ENCODE peak calls at places on chromosome 13, in six cellular contexts. One of them, this sample, is unnamed.

GRCh38 chr13:36728006-36728405 is 54.2 kb downstream of the SERTM1 start:
- DNase-seq in caudate nucleus: no peak
- DNase-seq in heart right ventricle: no peak
- DNase-seq in upper lobe of right lung: no peak
- DNase-seq in cardiac muscle cell: no peak
- DNase-seq in AG04450: no peak
- DNase-seq in this sample: no peak

GRCh38 chr13:53028637-53029121 is at the start of gene OLFM4:
- DNase-seq in caudate nucleus: no peak
- DNase-seq in heart right ventricle: no peak
- DNase-seq in upper lobe of right lung: no peak
- DNase-seq in cardiac muscle cell: no peak
- DNase-seq in AG04450: no peak
- DNase-seq in this sample: no peak

GRCh38 chr13:68697551-68697950 is 1410.1 kb upstream of the ATXN8OS start:
- DNase-seq in caudate nucleus: no peak
- DNase-seq in heart right ventricle: no peak
- DNase-seq in upper lobe of right lung: no peak
- DNase-seq in cardiac muscle cell: no peak
- DNase-seq in AG04450: no peak
- DNase-seq in this sample: no peak

GRCh38 chr13:50684366-50684765 is 159.1 kb downstream of the DLEU7 start:
- DNase-seq in caudate nucleus: no peak
- DNase-seq in heart right ventricle: peak
- DNase-seq in upper lobe of right lung: no peak
- DNase-seq in cardiac muscle cell: no peak
- DNase-seq in AG04450: no peak
- DNase-seq in this sample: peak

GRCh38 chr13:80100636-80101035 is 240.3 kb downstream of the SPRY2 start:
- DNase-seq in caudate nucleus: no peak
- DNase-seq in heart right ventricle: no peak
- DNase-seq in upper lobe of right lung: no peak
- DNase-seq in cardiac muscle cell: no peak
- DNase-seq in AG04450: no peak
- DNase-seq in this sample: no peak

GRCh38 chr13:113804703-113805430 is 45.8 kb downstream of the TMEM255B start:
- DNase-seq in caudate nucleus: no peak
- DNase-seq in heart right ventricle: no peak
- DNase-seq in upper lobe of right lung: peak
- DNase-seq in cardiac muscle cell: no peak
- DNase-seq in AG04450: no peak
- DNase-seq in this sample: no peak

GRCh38 chr13:95714142-95714832 is 37.3 kb downstream of the DNAJC3 start:
- DNase-seq in caudate nucleus: no peak
- DNase-seq in heart right ventricle: no peak
- DNase-seq in upper lobe of right lung: no peak
- DNase-seq in cardiac muscle cell: no peak
- DNase-seq in AG04450: peak
- DNase-seq in this sample: no peak

GRCh38 chr13:80360298-80360827 is 19.4 kb upstream of the SPRY2 start:
- DNase-seq in caudate nucleus: no peak
- DNase-seq in heart right ventricle: no peak
- DNase-seq in upper lobe of right lung: no peak
- DNase-seq in cardiac muscle cell: no peak
- DNase-seq in AG04450: no peak
- DNase-seq in this sample: no peak

GRCh38 chr13:70080030-70080429 is 27.6 kb upstream of the ATXN8OS start:
- DNase-seq in caudate nucleus: no peak
- DNase-seq in heart right ventricle: peak
- DNase-seq in upper lobe of right lung: no peak
- DNase-seq in cardiac muscle cell: no peak
- DNase-seq in AG04450: no peak
- DNase-seq in this sample: no peak

GRCh38 chr13:66835040-66835628 is 395.0 kb downstream of the PCDH9 start:
- DNase-seq in caudate nucleus: peak
- DNase-seq in heart right ventricle: peak
- DNase-seq in upper lobe of right lung: no peak
- DNase-seq in cardiac muscle cell: peak
- DNase-seq in AG04450: peak
- DNase-seq in this sample: peak

GRCh38 chr13:110447801-110448200 is 113.7 kb downstream of the RAB20 start:
- DNase-seq in caudate nucleus: no peak
- DNase-seq in heart right ventricle: no peak
- DNase-seq in upper lobe of right lung: no peak
- DNase-seq in cardiac muscle cell: no peak
- DNase-seq in AG04450: no peak
- DNase-seq in this sample: no peak
- H3K27ac ChIP-seq in caudate nucleus: no peak
- H3K27ac ChIP-seq in heart right ventricle: no peak
- H3K27ac ChIP-seq in upper lobe of right lung: no peak
- H3K27ac ChIP-seq in cardiac muscle cell: peak
- H3K27ac ChIP-seq in AG04450: peak
- H3K27ac ChIP-seq in this sample: no peak

GRCh38 chr13:40779049-40779448 is 8.1 kb upstream of the MRPS31 start:
- DNase-seq in caudate nucleus: no peak
- DNase-seq in heart right ventricle: no peak
- DNase-seq in upper lobe of right lung: no peak
- DNase-seq in cardiac muscle cell: no peak
- DNase-seq in AG04450: no peak
- DNase-seq in this sample: no peak

GRCh38 chr13:40776681-40777165 is 5.7 kb upstream of the MRPS31 start:
- DNase-seq in caudate nucleus: no peak
- DNase-seq in heart right ventricle: no peak
- DNase-seq in upper lobe of right lung: no peak
- DNase-seq in cardiac muscle cell: no peak
- DNase-seq in AG04450: no peak
- DNase-seq in this sample: no peak

GRCh38 chr13:40777166-40777956 is 6.4 kb upstream of the MRPS31 start:
- DNase-seq in caudate nucleus: no peak
- DNase-seq in heart right ventricle: peak
- DNase-seq in upper lobe of right lung: no peak
- DNase-seq in cardiac muscle cell: peak
- DNase-seq in AG04450: no peak
- DNase-seq in this sample: no peak

GRCh38 chr13:40776232-40776631 is 5.2 kb upstream of the MRPS31 start:
- DNase-seq in caudate nucleus: no peak
- DNase-seq in heart right ventricle: no peak
- DNase-seq in upper lobe of right lung: no peak
- DNase-seq in cardiac muscle cell: no peak
- DNase-seq in AG04450: no peak
- DNase-seq in this sample: no peak

GRCh38 chr13:40777957-40778235 is 6.9 kb upstream of the MRPS31 start:
- DNase-seq in caudate nucleus: no peak
- DNase-seq in heart right ventricle: no peak
- DNase-seq in upper lobe of right lung: no peak
- DNase-seq in cardiac muscle cell: no peak
- DNase-seq in AG04450: no peak
- DNase-seq in this sample: no peak
- H3K27ac ChIP-seq in caudate nucleus: no peak
- H3K27ac ChIP-seq in heart right ventricle: no peak
- H3K27ac ChIP-seq in upper lobe of right lung: peak
- H3K27ac ChIP-seq in cardiac muscle cell: no peak
- H3K27ac ChIP-seq in AG04450: no peak
- H3K27ac ChIP-seq in this sample: no peak

DNA sequence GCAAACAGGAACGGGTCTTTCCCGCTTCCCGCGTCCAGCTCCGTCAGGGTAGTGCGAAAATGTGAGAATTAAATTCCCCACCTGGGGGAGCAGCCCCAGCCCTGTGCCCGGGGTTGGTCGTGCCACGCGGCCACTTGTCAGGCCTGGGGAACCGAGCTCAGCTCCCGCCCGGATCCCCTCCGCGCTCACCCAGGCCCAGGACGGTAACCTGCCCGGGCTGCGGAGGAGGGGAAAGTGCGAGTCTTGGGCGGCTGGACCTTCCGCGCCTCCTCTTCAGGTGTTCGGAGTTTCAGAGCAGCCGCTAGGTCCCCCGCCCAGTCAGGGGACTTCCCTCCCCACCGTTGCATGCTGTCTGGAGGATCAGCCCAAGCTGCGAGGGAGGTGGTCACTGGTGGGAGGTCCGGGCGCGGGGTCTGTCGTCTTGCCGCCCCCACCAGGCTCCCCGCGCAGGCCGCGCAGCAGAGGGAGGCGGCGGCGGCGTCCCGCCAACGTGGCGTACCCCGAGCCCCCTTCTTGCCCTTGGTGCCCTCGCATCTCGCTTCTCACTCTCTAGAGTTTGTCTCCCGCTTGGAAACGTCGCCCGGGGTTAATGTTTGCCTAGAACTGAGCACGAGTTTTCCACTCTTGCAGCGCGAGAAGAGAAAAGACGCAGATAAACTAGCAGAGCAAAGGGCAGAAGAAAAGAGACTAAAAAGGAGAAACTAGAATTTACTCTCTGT is 8.1 kb downstream of the URAD start:
- DNase-seq in caudate nucleus: no peak
- DNase-seq in heart right ventricle: no peak
- DNase-seq in upper lobe of right lung: peak
- DNase-seq in cardiac muscle cell: no peak
- DNase-seq in AG04450: no peak
- DNase-seq in this sample: no peak
- H3K27ac ChIP-seq in caudate nucleus: no peak
- H3K27ac ChIP-seq in heart right ventricle: no peak
- H3K27ac ChIP-seq in upper lobe of right lung: no peak
- H3K27ac ChIP-seq in cardiac muscle cell: no peak
- H3K27ac ChIP-seq in AG04450: no peak
- H3K27ac ChIP-seq in this sample: no peak

GRCh38 chr13:30715837-30716236 is 19.5 kb upstream of the ALOX5AP start:
- DNase-seq in caudate nucleus: no peak
- DNase-seq in heart right ventricle: peak
- DNase-seq in upper lobe of right lung: no peak
- DNase-seq in cardiac muscle cell: no peak
- DNase-seq in AG04450: no peak
- DNase-seq in this sample: no peak

GRCh38 chr13:30718661-30719520 is 16.5 kb upstream of the ALOX5AP start:
- DNase-seq in caudate nucleus: no peak
- DNase-seq in heart right ventricle: no peak
- DNase-seq in upper lobe of right lung: no peak
- DNase-seq in cardiac muscle cell: no peak
- DNase-seq in AG04450: peak
- DNase-seq in this sample: no peak

GRCh38 chr13:30719521-30719914 is 15.8 kb upstream of the ALOX5AP start:
- DNase-seq in caudate nucleus: no peak
- DNase-seq in heart right ventricle: no peak
- DNase-seq in upper lobe of right lung: no peak
- DNase-seq in cardiac muscle cell: no peak
- DNase-seq in AG04450: no peak
- DNase-seq in this sample: no peak

GRCh38 chr13:30722361-30722760 is 13.0 kb upstream of the ALOX5AP start:
- DNase-seq in caudate nucleus: no peak
- DNase-seq in heart right ventricle: no peak
- DNase-seq in upper lobe of right lung: no peak
- DNase-seq in cardiac muscle cell: no peak
- DNase-seq in AG04450: no peak
- DNase-seq in this sample: no peak

GRCh38 chr13:30720470-30720869 is 14.9 kb upstream of the ALOX5AP start:
- DNase-seq in caudate nucleus: no peak
- DNase-seq in heart right ventricle: no peak
- DNase-seq in upper lobe of right lung: no peak
- DNase-seq in cardiac muscle cell: no peak
- DNase-seq in AG04450: no peak
- DNase-seq in this sample: no peak
- H3K27ac ChIP-seq in caudate nucleus: no peak
- H3K27ac ChIP-seq in heart right ventricle: no peak
- H3K27ac ChIP-seq in upper lobe of right lung: no peak
- H3K27ac ChIP-seq in cardiac muscle cell: no peak
- H3K27ac ChIP-seq in AG04450: no peak
- H3K27ac ChIP-seq in this sample: no peak

DNA sequence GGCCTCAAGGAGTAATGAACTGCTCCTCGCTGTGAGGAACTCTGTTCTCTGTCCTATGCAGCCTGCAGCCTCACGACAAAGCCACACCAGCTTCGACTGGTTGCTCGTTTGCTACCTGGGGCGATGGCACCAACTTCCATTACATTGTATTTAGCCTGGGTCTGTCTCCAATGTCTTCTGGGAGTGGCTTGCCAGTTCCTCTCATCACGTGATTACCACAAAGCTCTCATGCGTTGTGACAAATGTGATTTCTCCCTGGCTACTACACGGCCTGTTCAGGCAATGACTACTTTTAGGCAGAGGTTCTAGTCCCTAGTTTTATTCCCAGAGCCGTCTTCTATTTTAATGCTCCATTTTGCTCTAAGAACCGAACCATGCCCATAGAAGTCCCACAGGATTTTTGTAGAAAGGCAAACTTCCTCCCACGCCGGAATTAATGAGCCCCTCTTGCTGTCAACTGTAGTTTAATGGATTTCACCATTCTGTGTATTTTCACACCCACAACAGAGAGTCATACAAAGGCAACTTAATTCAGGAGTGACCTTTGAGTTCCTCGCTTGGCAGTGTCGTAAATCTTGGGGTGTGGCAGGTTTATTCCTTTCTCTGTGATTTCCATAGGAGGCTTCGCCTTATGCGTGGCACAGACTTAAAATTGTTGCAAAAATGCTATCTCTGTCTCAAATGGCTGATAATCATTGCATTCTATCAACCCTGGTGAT is 351.9 kb downstream of the EFNB2 start:
- DNase-seq in caudate nucleus: no peak
- DNase-seq in heart right ventricle: no peak
- DNase-seq in upper lobe of right lung: no peak
- DNase-seq in cardiac muscle cell: no peak
- DNase-seq in AG04450: no peak
- DNase-seq in this sample: no peak
- H3K27ac ChIP-seq in caudate nucleus: no peak
- H3K27ac ChIP-seq in heart right ventricle: no peak
- H3K27ac ChIP-seq in upper lobe of right lung: no peak
- H3K27ac ChIP-seq in cardiac muscle cell: no peak
- H3K27ac ChIP-seq in AG04450: no peak
- H3K27ac ChIP-seq in this sample: no peak

GRCh38 chr13:59533561-59534337 is 630.0 kb downstream of the DIAPH3 start:
- DNase-seq in caudate nucleus: no peak
- DNase-seq in heart right ventricle: no peak
- DNase-seq in upper lobe of right lung: no peak
- DNase-seq in cardiac muscle cell: no peak
- DNase-seq in AG04450: no peak
- DNase-seq in this sample: no peak
- H3K27ac ChIP-seq in caudate nucleus: no peak
- H3K27ac ChIP-seq in heart right ventricle: no peak
- H3K27ac ChIP-seq in upper lobe of right lung: no peak
- H3K27ac ChIP-seq in cardiac muscle cell: no peak
- H3K27ac ChIP-seq in AG04450: no peak
- H3K27ac ChIP-seq in this sample: no peak

This sample was measured in substantia nigra.